ENCODE peak calls at places on chromosome 10, in ten cellular contexts. One of them, this sample, is unnamed.

GRCh38 chr10:33122014-33122788 is 164.2 kb upstream of the ITGB1 start:
- DNase-seq in OCI-LY7: no peak
- DNase-seq in hepatocyte: peak
- DNase-seq in neural crest cell: no peak
- DNase-seq in nephron progenitor cell: no peak
- DNase-seq in fibroblast of mammary gland: peak
- DNase-seq in RWPE1: no peak
- DNase-seq in left lung: peak
- DNase-seq in GM20000: no peak
- DNase-seq in HCT116: no peak
- DNase-seq in this sample: no peak

GRCh38 chr10:122541541-122542002 is 19.0 kb upstream of the DMBT1 start:
- DNase-seq in OCI-LY7: no peak
- DNase-seq in hepatocyte: no peak
- DNase-seq in neural crest cell: no peak
- DNase-seq in nephron progenitor cell: no peak
- DNase-seq in fibroblast of mammary gland: peak
- DNase-seq in RWPE1: no peak
- DNase-seq in left lung: no peak
- DNase-seq in GM20000: no peak
- DNase-seq in HCT116: no peak
- DNase-seq in this sample: no peak

GRCh38 chr10:3542185-3542611 is 242.8 kb downstream of the KLF6 start:
- DNase-seq in OCI-LY7: no peak
- DNase-seq in hepatocyte: no peak
- DNase-seq in neural crest cell: no peak
- DNase-seq in nephron progenitor cell: no peak
- DNase-seq in fibroblast of mammary gland: peak
- DNase-seq in RWPE1: peak
- DNase-seq in left lung: no peak
- DNase-seq in GM20000: no peak
- DNase-seq in HCT116: no peak
- DNase-seq in this sample: no peak

GRCh38 chr10:23047201-23048050 is 48.0 kb upstream of the MSRB2 start:
- DNase-seq in OCI-LY7: no peak
- DNase-seq in hepatocyte: no peak
- DNase-seq in neural crest cell: no peak
- DNase-seq in nephron progenitor cell: no peak
- DNase-seq in fibroblast of mammary gland: peak
- DNase-seq in RWPE1: no peak
- DNase-seq in left lung: no peak
- DNase-seq in GM20000: no peak
- DNase-seq in HCT116: no peak
- DNase-seq in this sample: no peak

GRCh38 chr10:70599791-70600190 is 2.8 kb downstream of the PRF1 start:
- DNase-seq in OCI-LY7: no peak
- DNase-seq in hepatocyte: no peak
- DNase-seq in neural crest cell: no peak
- DNase-seq in nephron progenitor cell: no peak
- DNase-seq in fibroblast of mammary gland: no peak
- DNase-seq in RWPE1: no peak
- DNase-seq in left lung: no peak
- DNase-seq in GM20000: no peak
- DNase-seq in HCT116: no peak
- DNase-seq in this sample: no peak

GRCh38 chr10:126130291-126130710 is 233.9 kb downstream of the FANK1 start:
- DNase-seq in OCI-LY7: no peak
- DNase-seq in hepatocyte: no peak
- DNase-seq in neural crest cell: no peak
- DNase-seq in nephron progenitor cell: no peak
- DNase-seq in fibroblast of mammary gland: peak
- DNase-seq in RWPE1: no peak
- DNase-seq in left lung: no peak
- DNase-seq in GM20000: no peak
- DNase-seq in HCT116: no peak
- DNase-seq in this sample: no peak

GRCh38 chr10:103192089-103192450 is 1.0 kb downstream of the NT5C2 start:
- DNase-seq in OCI-LY7: no peak
- DNase-seq in hepatocyte: peak
- DNase-seq in neural crest cell: no peak
- DNase-seq in nephron progenitor cell: no peak
- DNase-seq in fibroblast of mammary gland: peak
- DNase-seq in RWPE1: peak
- DNase-seq in left lung: no peak
- DNase-seq in GM20000: peak
- DNase-seq in HCT116: no peak
- DNase-seq in this sample: no peak

GRCh38 chr10:128854965-128855364 is 612.1 kb upstream of the MGMT start:
- DNase-seq in OCI-LY7: no peak
- DNase-seq in hepatocyte: peak
- DNase-seq in neural crest cell: no peak
- DNase-seq in nephron progenitor cell: peak
- DNase-seq in fibroblast of mammary gland: peak
- DNase-seq in RWPE1: no peak
- DNase-seq in left lung: no peak
- DNase-seq in GM20000: no peak
- DNase-seq in HCT116: no peak
- DNase-seq in this sample: no peak

GRCh38 chr10:13234172-13234571 is at the start of gene UCMA:
- DNase-seq in OCI-LY7: no peak
- DNase-seq in hepatocyte: no peak
- DNase-seq in neural crest cell: no peak
- DNase-seq in nephron progenitor cell: no peak
- DNase-seq in fibroblast of mammary gland: no peak
- DNase-seq in RWPE1: no peak
- DNase-seq in left lung: no peak
- DNase-seq in GM20000: no peak
- DNase-seq in HCT116: no peak
- DNase-seq in this sample: no peak

GRCh38 chr10:97882142-97883091 is 32.8 kb downstream of the GOLGA7B start:
- DNase-seq in OCI-LY7: no peak
- DNase-seq in hepatocyte: no peak
- DNase-seq in neural crest cell: no peak
- DNase-seq in nephron progenitor cell: no peak
- DNase-seq in fibroblast of mammary gland: peak
- DNase-seq in RWPE1: peak
- DNase-seq in left lung: no peak
- DNase-seq in GM20000: no peak
- DNase-seq in HCT116: peak
- DNase-seq in this sample: no peak

GRCh38 chr10:113348694-113349093 is 204.2 kb upstream of the HABP2 start:
- DNase-seq in OCI-LY7: no peak
- DNase-seq in hepatocyte: no peak
- DNase-seq in neural crest cell: no peak
- DNase-seq in nephron progenitor cell: no peak
- DNase-seq in fibroblast of mammary gland: no peak
- DNase-seq in RWPE1: no peak
- DNase-seq in left lung: no peak
- DNase-seq in GM20000: no peak
- DNase-seq in HCT116: no peak
- DNase-seq in this sample: no peak

GRCh38 chr10:74047871-74048270 is 50.0 kb downstream of the VCL start:
- DNase-seq in OCI-LY7: no peak
- DNase-seq in hepatocyte: no peak
- DNase-seq in neural crest cell: no peak
- DNase-seq in nephron progenitor cell: no peak
- DNase-seq in fibroblast of mammary gland: peak
- DNase-seq in RWPE1: no peak
- DNase-seq in left lung: no peak
- DNase-seq in GM20000: no peak
- DNase-seq in HCT116: no peak
- DNase-seq in this sample: no peak

GRCh38 chr10:88557659-88558058 is 25.5 kb downstream of the RNLS start:
- DNase-seq in OCI-LY7: no peak
- DNase-seq in hepatocyte: no peak
- DNase-seq in neural crest cell: no peak
- DNase-seq in nephron progenitor cell: no peak
- DNase-seq in fibroblast of mammary gland: peak
- DNase-seq in RWPE1: peak
- DNase-seq in left lung: no peak
- DNase-seq in GM20000: no peak
- DNase-seq in HCT116: no peak
- DNase-seq in this sample: no peak

GRCh38 chr10:110815354-110816004 is 56.2 kb upstream of the PDCD4 start:
- DNase-seq in OCI-LY7: no peak
- DNase-seq in hepatocyte: no peak
- DNase-seq in neural crest cell: no peak
- DNase-seq in nephron progenitor cell: no peak
- DNase-seq in fibroblast of mammary gland: no peak
- DNase-seq in RWPE1: no peak
- DNase-seq in left lung: no peak
- DNase-seq in GM20000: peak
- DNase-seq in HCT116: no peak
- DNase-seq in this sample: peak

GRCh38 chr10:45566415-45566814 is 106.2 kb downstream of the ZFAND4 start:
- DNase-seq in OCI-LY7: no peak
- DNase-seq in hepatocyte: no peak
- DNase-seq in neural crest cell: no peak
- DNase-seq in nephron progenitor cell: no peak
- DNase-seq in fibroblast of mammary gland: no peak
- DNase-seq in RWPE1: no peak
- DNase-seq in left lung: no peak
- DNase-seq in GM20000: no peak
- DNase-seq in HCT116: no peak
- DNase-seq in this sample: no peak

GRCh38 chr10:118903251-118903650 is 126.3 kb upstream of the NANOS1 start:
- DNase-seq in OCI-LY7: no peak
- DNase-seq in hepatocyte: no peak
- DNase-seq in neural crest cell: no peak
- DNase-seq in nephron progenitor cell: no peak
- DNase-seq in fibroblast of mammary gland: no peak
- DNase-seq in RWPE1: no peak
- DNase-seq in left lung: no peak
- DNase-seq in GM20000: no peak
- DNase-seq in HCT116: no peak
- DNase-seq in this sample: no peak

GRCh38 chr10:5466451-5466996 is 32.8 kb downstream of the CALML5 start:
- DNase-seq in OCI-LY7: no peak
- DNase-seq in hepatocyte: peak
- DNase-seq in neural crest cell: no peak
- DNase-seq in nephron progenitor cell: no peak
- DNase-seq in fibroblast of mammary gland: peak
- DNase-seq in RWPE1: peak
- DNase-seq in left lung: no peak
- DNase-seq in GM20000: no peak
- DNase-seq in HCT116: no peak
- DNase-seq in this sample: no peak

GRCh38 chr10:76257816-76258215 is 826.4 kb downstream of the LRMDA start:
- DNase-seq in OCI-LY7: no peak
- DNase-seq in hepatocyte: no peak
- DNase-seq in neural crest cell: no peak
- DNase-seq in nephron progenitor cell: no peak
- DNase-seq in fibroblast of mammary gland: no peak
- DNase-seq in RWPE1: peak
- DNase-seq in left lung: no peak
- DNase-seq in GM20000: no peak
- DNase-seq in HCT116: no peak
- DNase-seq in this sample: no peak
- TF ChIP-seq CTCF in OCI-LY7: no peak
- TF ChIP-seq CTCF in hepatocyte: no peak
- TF ChIP-seq CTCF in neural crest cell: no peak
- TF ChIP-seq CTCF in nephron progenitor cell: no peak
- TF ChIP-seq CTCF in fibroblast of mammary gland: no peak
- TF ChIP-seq CTCF in RWPE1: no peak
- TF ChIP-seq CTCF in left lung: no peak
- TF ChIP-seq CTCF in GM20000: no peak
- TF ChIP-seq CTCF in HCT116: no peak
- TF ChIP-seq CTCF in this sample: no peak

GRCh38 chr10:78028438-78029293 is 649 bp downstream of the POLR3A start:
- DNase-seq in OCI-LY7: peak
- DNase-seq in hepatocyte: peak
- DNase-seq in neural crest cell: no peak
- DNase-seq in nephron progenitor cell: peak
- DNase-seq in fibroblast of mammary gland: peak
- DNase-seq in RWPE1: peak
- DNase-seq in left lung: no peak
- DNase-seq in GM20000: peak
- DNase-seq in HCT116: no peak
- DNase-seq in this sample: no peak
- TF ChIP-seq CTCF in OCI-LY7: peak
- TF ChIP-seq CTCF in hepatocyte: no peak
- TF ChIP-seq CTCF in neural crest cell: no peak
- TF ChIP-seq CTCF in nephron progenitor cell: no peak
- TF ChIP-seq CTCF in fibroblast of mammary gland: no peak
- TF ChIP-seq CTCF in RWPE1: no peak
- TF ChIP-seq CTCF in left lung: no peak
- TF ChIP-seq CTCF in GM20000: no peak
- TF ChIP-seq CTCF in HCT116: peak
- TF ChIP-seq CTCF in this sample: no peak

GRCh38 chr10:49222170-49222569 is 34.0 kb upstream of the TMEM273 start:
- DNase-seq in OCI-LY7: peak
- DNase-seq in hepatocyte: no peak
- DNase-seq in neural crest cell: no peak
- DNase-seq in nephron progenitor cell: no peak
- DNase-seq in fibroblast of mammary gland: no peak
- DNase-seq in RWPE1: no peak
- DNase-seq in left lung: no peak
- DNase-seq in GM20000: no peak
- DNase-seq in HCT116: no peak
- DNase-seq in this sample: no peak
- TF ChIP-seq CTCF in OCI-LY7: peak
- TF ChIP-seq CTCF in hepatocyte: no peak
- TF ChIP-seq CTCF in neural crest cell: no peak
- TF ChIP-seq CTCF in nephron progenitor cell: no peak
- TF ChIP-seq CTCF in fibroblast of mammary gland: no peak
- TF ChIP-seq CTCF in RWPE1: no peak
- TF ChIP-seq CTCF in left lung: no peak
- TF ChIP-seq CTCF in GM20000: no peak
- TF ChIP-seq CTCF in HCT116: peak
- TF ChIP-seq CTCF in this sample: no peak

DNA sequence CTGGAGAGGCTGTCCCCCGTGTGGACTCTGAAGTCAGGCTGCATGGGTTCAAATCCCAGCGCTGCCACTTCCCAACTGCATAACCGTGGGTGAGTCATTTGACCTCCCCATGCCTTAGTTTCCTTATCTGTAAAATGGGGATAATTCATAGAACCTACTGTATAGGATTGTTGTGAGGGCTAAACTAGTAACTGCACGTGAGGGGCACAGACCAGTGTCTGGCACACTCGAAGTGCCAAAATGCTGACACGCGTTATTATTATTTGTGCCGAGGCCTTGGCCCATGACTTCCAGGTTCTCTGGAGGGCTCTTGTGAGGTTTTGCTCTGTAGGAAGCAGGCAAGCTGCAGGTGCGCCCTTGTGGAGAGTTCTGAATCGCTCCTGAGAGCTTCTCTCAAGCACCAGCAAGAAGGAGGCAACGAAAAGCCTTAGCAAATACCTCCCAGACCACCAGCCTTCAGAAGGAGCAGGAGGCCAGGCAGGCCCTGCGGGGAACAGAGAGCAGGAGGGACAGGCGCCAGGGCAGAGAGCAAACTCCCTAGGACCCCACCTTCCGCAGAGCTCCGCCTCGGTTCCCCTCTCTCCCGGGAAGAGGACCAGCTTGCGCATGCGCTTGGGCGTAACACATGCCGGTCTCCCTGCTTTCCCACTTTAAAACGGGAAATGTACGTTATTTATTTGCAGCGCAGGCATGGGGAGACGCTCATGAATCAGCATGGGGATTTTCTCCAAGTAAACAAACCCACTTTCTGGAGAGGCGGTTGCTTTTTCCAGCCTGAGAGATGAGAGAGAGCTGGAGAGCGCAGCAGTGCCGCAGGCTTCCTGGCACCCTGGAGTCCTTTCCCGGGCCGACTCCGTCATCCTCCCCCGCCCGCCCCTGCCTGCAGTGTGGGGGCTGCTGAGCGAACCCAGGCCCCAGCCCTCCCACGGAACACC is 39.6 kb downstream of the SORCS3 start:
- DNase-seq in OCI-LY7: no peak
- DNase-seq in hepatocyte: peak
- DNase-seq in neural crest cell: peak
- DNase-seq in nephron progenitor cell: peak
- DNase-seq in fibroblast of mammary gland: peak
- DNase-seq in RWPE1: no peak
- DNase-seq in left lung: peak
- DNase-seq in GM20000: no peak
- DNase-seq in HCT116: no peak
- DNase-seq in this sample: no peak
- TF ChIP-seq CTCF in OCI-LY7: no peak
- TF ChIP-seq CTCF in hepatocyte: no peak
- TF ChIP-seq CTCF in neural crest cell: no peak
- TF ChIP-seq CTCF in nephron progenitor cell: no peak
- TF ChIP-seq CTCF in fibroblast of mammary gland: no peak
- TF ChIP-seq CTCF in RWPE1: no peak
- TF ChIP-seq CTCF in left lung: no peak
- TF ChIP-seq CTCF in GM20000: no peak
- TF ChIP-seq CTCF in HCT116: no peak
- TF ChIP-seq CTCF in this sample: no peak

This sample was measured in GM13977.